ENCODE peak calls at places on chromosomes 3 and 15, in seven cellular contexts. L, F, U, Z, I, E and W are unnamed samples.
A peak's percentile ranks its signal among the peaks of the same experiment; 100 is the strongest.

GRCh38 chr3:127064391-127065137 is 81.6 kb downstream of the PLXNA1 start:
- DNase-seq in L (peak; percentile 48), F (peak; percentile 9), U (peak; percentile 8), Z (no peak), I (no peak), E (peak; percentile 22), W (no peak)

GRCh38 chr15:44193651-44194396 is 1.2 kb downstream of the FRMD5 start:
- DNase-seq in L (no peak), F (no peak), U (peak; percentile 8), Z (peak; percentile 13), I (no peak), E (no peak), W (no peak)

GRCh38 chr3:8443829-8444791 is 57.5 kb upstream of the LMCD1 start:
- DNase-seq in L (peak; percentile 96), F (peak; percentile 77), U (peak; percentile 89), Z (peak; percentile 97), I (peak; percentile 96), E (no peak), W (peak; percentile 99)

GRCh38 chr3:72135636-72136035 is 350.7 kb upstream of the PROK2 start:
- DNase-seq in L (no peak), F (no peak), U (no peak), Z (no peak), I (no peak), E (no peak), W (no peak)

GRCh38 chr3:137761563-137762503 is 2.3 kb upstream of the SOX14 start:
- DNase-seq in L (peak; percentile 64), F (no peak), U (no peak), Z (no peak), I (no peak), E (no peak), W (no peak)

GRCh38 chr3:124986153-124987143 is 51.9 kb upstream of the MUC13 start:
- DNase-seq in L (no peak), F (no peak), U (peak; percentile 72), Z (peak; percentile 42), I (peak; percentile 71), E (no peak), W (no peak)

GRCh38 chr15:88337993-88338392 is 81.5 kb upstream of the NTRK3 start:
- DNase-seq in L (no peak), F (no peak), U (no peak), Z (no peak), I (no peak), E (no peak), W (no peak)

GRCh38 chr3:42214565-42215283 is 51.3 kb downstream of the CCK start:
- DNase-seq in L (no peak), F (no peak), U (no peak), Z (no peak), I (no peak), E (no peak), W (no peak)

GRCh38 chr15:63401078-63401477 is 19.4 kb upstream of the CA12 start:
- DNase-seq in L (no peak), F (no peak), U (no peak), Z (no peak), I (no peak), E (no peak), W (no peak)

GRCh38 chr15:74742422-74742821 is 6.2 kb upstream of the CYP1A2 start:
- DNase-seq in L (no peak), F (no peak), U (no peak), Z (no peak), I (no peak), E (peak; percentile 18), W (no peak)

GRCh38 chr15:71447328-71448250 is 332.3 kb downstream of the THSD4 start:
- DNase-seq in L (no peak), F (no peak), U (peak; percentile 42), Z (no peak), I (no peak), E (no peak), W (peak; percentile 45)

GRCh38 chr3:194267744-194268658 is 83.1 kb downstream of the CPN2 start:
- DNase-seq in L (no peak), F (peak; percentile 77), U (no peak), Z (no peak), I (no peak), E (no peak), W (no peak)

GRCh38 chr15:38626443-38627050 is 61.9 kb upstream of the RASGRP1 start:
- DNase-seq in L (no peak), F (no peak), U (no peak), Z (no peak), I (no peak), E (no peak), W (no peak)

GRCh38 chr3:158791259-158791920 is 10.5 kb upstream of the MFSD1 start:
- DNase-seq in L (no peak), F (no peak), U (peak; percentile 54), Z (peak; percentile 81), I (no peak), E (peak; percentile 81), W (no peak)

GRCh38 chr15:82568986-82569385 is 28.7 kb upstream of the RPS17 start:
- DNase-seq in L (no peak), F (no peak), U (no peak), Z (no peak), I (no peak), E (no peak), W (no peak)

GRCh38 chr3:87069021-87069420 is 78.1 kb upstream of the VGLL3 start:
- DNase-seq in L (no peak), F (no peak), U (no peak), Z (no peak), I (no peak), E (no peak), W (no peak)

GRCh38 chr3:67198374-67198773 is 200.3 kb downstream of the KBTBD8 start:
- DNase-seq in L (no peak), F (no peak), U (no peak), Z (no peak), I (no peak), E (no peak), W (no peak)

GRCh38 chr3:147930417-147930816 is 521.3 kb downstream of the ZIC1 start:
- DNase-seq in L (no peak), F (no peak), U (no peak), Z (no peak), I (no peak), E (no peak), W (no peak)

GRCh38 chr3:73868688-73869315 is 244.1 kb upstream of the PDZRN3 start:
- DNase-seq in L (no peak), F (no peak), U (peak; percentile 7), Z (peak; percentile 68), I (peak; percentile 36), E (peak; percentile 15), W (peak; percentile 25)

GRCh38 chr3:12638105-12638504 is 25.8 kb downstream of the RAF1 start:
- DNase-seq in L (no peak), F (no peak), U (no peak), Z (no peak), I (no peak), E (no peak), W (peak; percentile 94)

GRCh38 chr15:29871401-29871800 is 49.1 kb upstream of the TJP1 start:
- DNase-seq in L (peak; percentile 83), F (peak; percentile 26), U (no peak), Z (no peak), I (no peak), E (no peak), W (no peak)

GRCh38 chr3:58999779-59000170 is 50.0 kb downstream of the CFAP20DC start:
- DNase-seq in L (no peak), F (no peak), U (no peak), Z (no peak), I (no peak), E (no peak), W (no peak)

GRCh38 chr3:33881181-33882064 is 83.0 kb downstream of the PDCD6IP start:
- DNase-seq in L (no peak), F (no peak), U (no peak), Z (no peak), I (no peak), E (no peak), W (no peak)

GRCh38 chr3:114496874-114497273 is 203.0 kb downstream of the TIGIT start:
- DNase-seq in L (no peak), F (no peak), U (no peak), Z (peak; percentile 27), I (no peak), E (no peak), W (no peak)

GRCh38 chr15:44812029-44812517 is 75.7 kb downstream of the TRIM69 start:
- DNase-seq in L (no peak), F (no peak), U (no peak), Z (peak; percentile 62), I (no peak), E (no peak), W (peak; percentile 76)

GRCh38 chr3:5339967-5340535 is 152.5 kb downstream of the EDEM1 start:
- DNase-seq in L (no peak), F (no peak), U (no peak), Z (peak; percentile 43), I (no peak), E (no peak), W (no peak)

GRCh38 chr3:65639444-65639843 is 399.3 kb downstream of the MAGI1 start:
- DNase-seq in L (no peak), F (no peak), U (no peak), Z (no peak), I (no peak), E (no peak), W (no peak)

GRCh38 chr3:193574488-193575072 is 18.4 kb upstream of the OPA1 start:
- DNase-seq in L (no peak), F (no peak), U (no peak), Z (no peak), I (no peak), E (no peak), W (no peak)

GRCh38 chr15:87623832-87624231 is 632.7 kb downstream of the NTRK3 start:
- DNase-seq in L (no peak), F (no peak), U (no peak), Z (no peak), I (no peak), E (peak; percentile 18), W (no peak)

GRCh38 chr3:133570139-133570936 is 3.1 kb upstream of the CDV3 start:
- DNase-seq in L (no peak), F (no peak), U (no peak), Z (peak; percentile 66), I (peak; percentile 86), E (no peak), W (no peak)

GRCh38 chr15:56869573-56869972 is 48.9 kb upstream of the TCF12 start:
- DNase-seq in L (no peak), F (peak; percentile 49), U (no peak), Z (peak; percentile 15), I (no peak), E (peak; percentile 53), W (peak; percentile 7)
- TF ChIP-seq CTCF in L (peak; percentile 39), F (peak; percentile 71), U (peak; percentile 72), Z (peak; percentile 29), I (peak; percentile 35), E (peak; percentile 46), W (peak; percentile 61)

GRCh38 chr15:92887869-92888268 is 12.3 kb upstream of the CHD2 start:
- DNase-seq in L (no peak), F (no peak), U (no peak), Z (no peak), I (no peak), E (no peak), W (no peak)
- H3K4me3 ChIP-seq in L (peak overlapping the region; percentile 23), F (peak overlapping the region; percentile 83), U (peak overlapping the region; percentile 85), Z (no peak overlapping the region), I (no peak overlapping the region), E (peak overlapping the region; percentile 80), W (peak overlapping the region; percentile 69)

GRCh38 chr3:142817356-142817755 is 71.5 kb downstream of the PCOLCE2 start:
- DNase-seq in L (no peak), F (no peak), U (no peak), Z (no peak), I (no peak), E (no peak), W (no peak)
- TF ChIP-seq CTCF in L (no peak), F (no peak), U (no peak), Z (no peak), I (no peak), E (no peak), W (no peak)

GRCh38 chr3:180036678-180037455 is at the start of gene PEX5L:
- DNase-seq in L (peak; percentile 69), F (peak; percentile 19), U (no peak), Z (peak; percentile 80), I (peak; percentile 9), E (peak; percentile 12), W (no peak)
- H3K4me3 ChIP-seq in L (peak within 1 kb of the TSS; percentile 29), F (peak within 1 kb of the TSS; percentile 52), U (no peak within 1 kb of the TSS), Z (peak within 1 kb of the TSS; percentile 20), I (peak within 1 kb of the TSS; percentile 43), E (no peak within 1 kb of the TSS), W (peak within 1 kb of the TSS; percentile 27)